ENCODE peak calls at places on chromosomes 5 and 9, in ten cellular contexts. A, I, V, F, G, M, C, R, D and W are unnamed samples.

GRCh38 chr9:4547016-4547415 is 56.7 kb downstream of the SLC1A1 start:
- DNase-seq in A (no peak), I (no peak), V (no peak), F (peak; percentile 85), G (no peak), M (no peak), C (no peak), R (no peak), D (no peak), W (no peak)

GRCh38 chr9:117459941-117460340 is 45.1 kb upstream of the ASTN2 start:
- DNase-seq in A (no peak), I (no peak), V (no peak), F (no peak), G (no peak), M (no peak), C (no peak), R (no peak), D (no peak), W (no peak)

GRCh38 chr5:69024241-69024651 is 69.6 kb upstream of the SLC30A5 start:
- DNase-seq in A (no peak), I (peak; percentile 68), V (no peak), F (peak; percentile 67), G (no peak), M (peak; percentile 12), C (no peak), R (no peak), D (no peak), W (peak; percentile 54)

GRCh38 chr5:125083932-125084331 is 337.5 kb upstream of the ZNF608 start:
- DNase-seq in A (no peak), I (no peak), V (no peak), F (peak; percentile 70), G (no peak), M (no peak), C (no peak), R (no peak), D (no peak), W (no peak)

GRCh38 chr9:35306281-35306680 is 144.5 kb downstream of the UNC13B start:
- DNase-seq in A (no peak), I (no peak), V (no peak), F (peak; percentile 28), G (no peak), M (no peak), C (no peak), R (no peak), D (no peak), W (no peak)

GRCh38 chr5:93883459-93883858 is 142.1 kb upstream of the POU5F2 start:
- DNase-seq in A (no peak), I (no peak), V (no peak), F (peak; percentile 11), G (no peak), M (no peak), C (no peak), R (no peak), D (peak; percentile 2), W (no peak)

GRCh38 chr5:90878549-90879196 is 320.1 kb downstream of the ADGRV1 start:
- DNase-seq in A (no peak), I (no peak), V (peak; percentile 55), F (peak; percentile 74), G (no peak), M (no peak), C (no peak), R (peak; percentile 26), D (no peak), W (no peak)

GRCh38 chr5:83993803-83994202 is 273.1 kb upstream of the HAPLN1 start:
- DNase-seq in A (no peak), I (no peak), V (no peak), F (no peak), G (no peak), M (no peak), C (no peak), R (no peak), D (no peak), W (no peak)

GRCh38 chr9:27430754-27431540 is 93.1 kb upstream of the IFNK start:
- DNase-seq in A (no peak), I (no peak), V (no peak), F (no peak), G (no peak), M (no peak), C (no peak), R (no peak), D (no peak), W (no peak)

GRCh38 chr5:96017951-96018350 is 56.3 kb upstream of the ELL2 start:
- DNase-seq in A (no peak), I (no peak), V (no peak), F (peak; percentile 94), G (no peak), M (no peak), C (no peak), R (no peak), D (no peak), W (no peak)

GRCh38 chr5:157431544-157432200 is 28.3 kb upstream of the NIPAL4 start:
- DNase-seq in A (no peak), I (peak; percentile 53), V (no peak), F (peak; percentile 82), G (peak; percentile 21), M (no peak), C (no peak), R (no peak), D (no peak), W (peak; percentile 59)

GRCh38 chr9:2496934-2497333 is 124.7 kb upstream of the VLDLR start:
- DNase-seq in A (no peak), I (no peak), V (no peak), F (no peak), G (no peak), M (no peak), C (no peak), R (peak; percentile 40), D (no peak), W (no peak)

GRCh38 chr5:129830288-129830687 is 74.0 kb upstream of the CHSY3 start:
- DNase-seq in A (no peak), I (no peak), V (no peak), F (no peak), G (no peak), M (no peak), C (no peak), R (no peak), D (no peak), W (no peak)

GRCh38 chr5:11520241-11520929 is 383.9 kb downstream of the CTNND2 start:
- DNase-seq in A (no peak), I (no peak), V (no peak), F (no peak), G (no peak), M (no peak), C (no peak), R (no peak), D (no peak), W (no peak)

GRCh38 chr9:129632460-129632859 is 6.5 kb downstream of the NTMT1 start:
- DNase-seq in A (no peak), I (no peak), V (no peak), F (no peak), G (no peak), M (no peak), C (no peak), R (no peak), D (no peak), W (no peak)

GRCh38 chr5:139384591-139385051 is 1.5 kb upstream of the SLC23A1 start:
- DNase-seq in A (no peak), I (no peak), V (no peak), F (no peak), G (no peak), M (no peak), C (no peak), R (no peak), D (no peak), W (no peak)

GRCh38 chr9:104970588-104970987 is 42.6 kb upstream of the ABCA1 start:
- DNase-seq in A (no peak), I (no peak), V (no peak), F (no peak), G (no peak), M (no peak), C (no peak), R (no peak), D (no peak), W (no peak)

GRCh38 chr9:38000735-38001134 is 68.3 kb downstream of the SHB start:
- DNase-seq in A (no peak), I (peak; percentile 49), V (no peak), F (no peak), G (no peak), M (no peak), C (no peak), R (no peak), D (no peak), W (no peak)
- TF ChIP-seq CTCF in A (no peak), I (no peak), V (no peak), F (no peak), G (no peak), M (no peak), C (no peak), R (no peak), D (no peak), W (no peak)

GRCh38 chr5:123545506-123545905 is 33.5 kb downstream of the CSNK1G3 start:
- DNase-seq in A (no peak), I (peak; percentile 40), V (no peak), F (peak; percentile 30), G (no peak), M (peak; percentile 14), C (no peak), R (no peak), D (no peak), W (no peak)
- TF ChIP-seq CTCF in A (peak; percentile 31), I (peak; percentile 74), V (peak; percentile 0), F (peak; percentile 54), G (peak; percentile 20), M (peak; percentile 57), C (peak; percentile 51), R (peak; percentile 29), D (peak; percentile 42), W (no peak)

GRCh38 chr5:143506881-143507552 is 103.5 kb upstream of the NR3C1 start:
- DNase-seq in A (no peak), I (no peak), V (no peak), F (peak; percentile 94), G (no peak), M (no peak), C (no peak), R (no peak), D (no peak), W (no peak)
- TF ChIP-seq CTCF in A (no peak), I (no peak), V (no peak), F (peak; percentile 39), G (no peak), M (no peak), C (no peak), R (no peak), D (no peak), W (no peak)

GRCh38 chr5:9514968-9515367 is 30.9 kb downstream of the SEMA5A start:
- DNase-seq in A (no peak), I (no peak), V (no peak), F (no peak), G (no peak), M (no peak), C (no peak), R (no peak), D (no peak), W (no peak)

GRCh38 chr5:9516591-9516990 is 29.3 kb downstream of the SEMA5A start:
- DNase-seq in A (no peak), I (no peak), V (no peak), F (no peak), G (no peak), M (peak; percentile 31), C (no peak), R (no peak), D (no peak), W (no peak)

GRCh38 chr5:9512452-9512851 is 33.4 kb downstream of the SEMA5A start:
- DNase-seq in A (no peak), I (no peak), V (no peak), F (peak; percentile 42), G (no peak), M (no peak), C (no peak), R (no peak), D (no peak), W (no peak)

GRCh38 chr5:9515451-9515850 is 30.4 kb downstream of the SEMA5A start:
- DNase-seq in A (no peak), I (no peak), V (no peak), F (no peak), G (no peak), M (no peak), C (no peak), R (peak; percentile 76), D (no peak), W (no peak)

GRCh38 chr5:9513825-9514224 is 32.0 kb downstream of the SEMA5A start:
- DNase-seq in A (no peak), I (no peak), V (no peak), F (peak; percentile 72), G (no peak), M (no peak), C (no peak), R (no peak), D (no peak), W (no peak)
- TF ChIP-seq CTCF in A (no peak), I (no peak), V (no peak), F (peak; percentile 79), G (no peak), M (peak; percentile 24), C (peak; percentile 37), R (no peak), D (peak; percentile 10), W (no peak)